ENCODE peak calls at places on chromosomes 11 and 22, in ten cellular contexts. A is SK-N-SH, C is tibial nerve, T is K562, P is transverse colon, S is ovary, M is H1, D is A549, H is suprapubic skin, N is GM12878. R is an unnamed sample.
A peak's percentile ranks its signal among the peaks of the same experiment; 100 is the strongest.

GRCh38 chr11:66718320-66718971 is 10.6 kb downstream of the SPTBN2 start:
- DNase-seq in C (no peak), D (no peak), S (no peak), T (no peak), M (peak; percentile 62), P (peak; percentile 54), H (no peak), A (no peak), N (no peak), R (no peak)

GRCh38 chr22:37223965-37224551 is 11.8 kb upstream of the SSTR3 start:
- DNase-seq in A (no peak), C (no peak), P (no peak), T (no peak), M (no peak), S (no peak), D (no peak), H (no peak), N (no peak), R (no peak)

GRCh38 chr11:101215069-101215468 is 85.5 kb upstream of the PGR start:
- DNase-seq in P (no peak), H (no peak), D (no peak), T (no peak), S (no peak), N (no peak), C (no peak), A (no peak), M (no peak), R (no peak)

GRCh38 chr22:27719535-27720227 is 81.9 kb downstream of the MN1 start:
- DNase-seq in D (peak; percentile 69), M (no peak), S (no peak), H (no peak), C (no peak), A (no peak), P (no peak), T (peak; percentile 62), N (no peak), R (no peak)

GRCh38 chr11:12019337-12019736 is 10.9 kb upstream of the DKK3 start:
- DNase-seq in N (no peak), A (no peak), T (no peak), S (no peak), C (no peak), P (no peak), H (no peak), M (no peak), D (no peak), R (no peak)

GRCh38 chr22:24008381-24009226 is 2.5 kb upstream of the CABIN1 start:
- DNase-seq in N (no peak), H (no peak), C (no peak), P (no peak), A (no peak), D (no peak), S (no peak), T (no peak), M (no peak), R (no peak)

GRCh38 chr22:46436595-46437163 is 100.7 kb downstream of the CELSR1 start:
- DNase-seq in H (no peak), D (no peak), M (no peak), P (no peak), A (no peak), C (no peak), T (peak; percentile 15), S (no peak), N (no peak), R (no peak)

GRCh38 chr11:6587360-6587953 is 16.0 kb downstream of the RRP8 start:
- DNase-seq in S (no peak), P (no peak), T (no peak), H (no peak), C (no peak), A (no peak), D (no peak), M (peak; percentile 43), N (no peak), R (peak; percentile 47)

DNA sequence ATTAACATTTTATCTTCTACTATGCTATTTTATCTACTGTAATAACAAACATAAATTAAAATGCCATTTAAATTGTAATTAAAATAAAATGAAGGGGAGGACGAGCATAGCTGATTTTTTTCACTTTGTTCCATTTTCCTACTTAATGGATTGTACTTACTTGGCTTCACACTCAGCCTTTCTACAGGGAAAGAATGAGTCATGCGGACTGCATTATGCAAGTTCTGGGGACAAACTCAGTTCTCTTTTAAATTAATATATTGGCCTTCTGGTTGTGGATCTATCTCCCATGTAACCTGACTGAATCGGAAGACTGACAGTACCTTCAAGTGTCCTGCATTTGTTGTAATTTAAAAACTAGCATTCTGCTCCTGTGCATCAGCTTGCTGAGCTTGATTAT is 12.3 kb downstream of the OR8D1 start:
- DNase-seq in M (no peak), S (no peak), T (no peak), P (no peak), D (no peak), C (no peak), N (no peak), H (no peak), A (no peak), R (no peak)
- TF ChIP-seq EP300 in M (no peak), S (no peak), T (no peak), P (no peak), D (no peak), C (no peak), N (no peak), H (no peak), A (no peak), R (no peak)

DNA sequence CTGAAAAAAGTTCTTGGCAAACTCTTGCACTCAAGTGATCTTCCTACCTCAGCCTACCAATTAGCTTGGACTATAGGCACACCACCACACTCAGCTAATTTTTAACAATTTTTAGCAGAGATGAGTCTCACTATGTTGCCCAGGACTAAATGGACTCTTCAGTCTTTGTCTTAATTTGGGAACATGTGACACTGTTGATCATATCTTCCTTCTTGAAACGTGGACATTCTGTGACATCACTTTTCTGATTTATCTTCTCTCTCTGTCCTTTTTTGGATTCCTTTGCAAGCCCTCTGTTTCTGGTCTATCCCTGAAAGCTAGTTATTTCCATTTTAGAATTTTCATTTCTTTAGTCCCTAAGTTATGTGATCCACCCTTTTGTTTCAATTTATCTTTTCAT is 42.0 kb downstream of the RSF1 start:
- DNase-seq in H (no peak), N (no peak), P (no peak), M (no peak), S (no peak), D (no peak), C (no peak), A (no peak), T (no peak), R (no peak)
- TF ChIP-seq EP300 in H (no peak), N (no peak), P (no peak), M (no peak), S (no peak), D (no peak), C (no peak), A (no peak), T (no peak), R (no peak)

DNA sequence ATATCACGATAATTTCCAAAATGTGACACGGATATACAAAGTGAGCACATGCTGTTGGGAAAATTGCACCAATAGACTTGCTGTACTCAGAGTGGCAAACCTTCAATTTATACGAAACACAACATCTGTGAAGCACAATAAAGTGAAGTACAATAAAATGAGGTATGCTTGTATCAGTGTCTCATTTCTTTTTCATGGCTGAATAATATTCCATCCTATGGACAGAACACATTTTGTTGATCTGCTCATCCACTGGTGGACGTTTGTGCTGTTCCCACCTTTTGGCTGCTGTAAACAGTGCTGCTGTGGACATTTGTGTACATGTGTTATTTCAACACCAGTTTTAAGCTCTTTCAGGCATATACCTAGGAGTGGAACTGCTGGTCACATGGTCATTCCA is 78.7 kb upstream of the CCND1 start:
- DNase-seq in D (no peak), A (no peak), C (no peak), P (no peak), H (no peak), M (no peak), T (no peak), N (no peak), S (no peak), R (no peak)
- TF ChIP-seq EP300 in D (no peak), A (no peak), C (no peak), P (no peak), H (no peak), M (no peak), T (no peak), N (no peak), S (no peak), R (no peak)

GRCh38 chr22:19086944-19087343 is 35.3 kb downstream of the DGCR2 start:
- DNase-seq in C (no peak), T (peak; percentile 46), P (no peak), S (no peak), M (no peak), A (no peak), D (no peak), N (no peak), H (no peak), R (no peak)

GRCh38 chr22:19082793-19083192 is 39.4 kb downstream of the DGCR2 start:
- DNase-seq in T (no peak), C (no peak), P (no peak), H (peak; percentile 49), D (no peak), S (no peak), A (no peak), N (no peak), M (no peak), R (no peak)

GRCh38 chr22:19082101-19082500 is 40.1 kb downstream of the DGCR2 start:
- DNase-seq in D (no peak), S (no peak), M (no peak), T (no peak), A (no peak), N (no peak), C (no peak), P (no peak), H (peak; percentile 60), R (no peak)

GRCh38 chr22:19086417-19086816 is 35.8 kb downstream of the DGCR2 start:
- DNase-seq in D (no peak), P (no peak), T (peak; percentile 36), C (no peak), A (no peak), H (no peak), S (no peak), M (no peak), N (no peak), R (no peak)

GRCh38 chr22:19085233-19086043 is 36.8 kb downstream of the DGCR2 start:
- DNase-seq in S (no peak), D (peak; percentile 18), N (peak; percentile 43), C (no peak), H (peak; percentile 28), M (no peak), A (peak; percentile 69), P (no peak), T (peak; percentile 54), R (no peak)
- TF ChIP-seq EP300 in S (no peak), D (no peak), N (no peak), C (no peak), H (no peak), M (no peak), A (no peak), P (no peak), T (no peak), R (no peak)